ENCODE peak calls at places on chromosome 4, in five cellular contexts. E, P, V, W and J are unnamed samples.

GRCh38 chr4:5399790-5400421 is 308.5 kb downstream of the EVC2 start:
- DNase-seq in E (no peak), P (no peak), V (no peak), W (no peak), J (peak; percentile 52)

GRCh38 chr4:113961322-113961698 is 18.1 kb downstream of the ARSJ start:
- DNase-seq in E (no peak), P (no peak), V (no peak), W (no peak), J (no peak)

GRCh38 chr4:101600287-101600686 is 190.2 kb upstream of the BANK1 start:
- DNase-seq in E (no peak), P (no peak), V (no peak), W (no peak), J (peak; percentile 14)

GRCh38 chr4:53763813-53764597 is 172.7 kb upstream of the LNX1 start:
- DNase-seq in E (no peak), P (no peak), V (no peak), W (peak; percentile 1), J (peak; percentile 14)

GRCh38 chr4:184511156-184511555 is 36.8 kb upstream of the IRF2 start:
- DNase-seq in E (no peak), P (no peak), V (no peak), W (no peak), J (no peak)

GRCh38 chr4:137946423-137946822 is 295.7 kb downstream of the SLC7A11 start:
- DNase-seq in E (no peak), P (no peak), V (no peak), W (no peak), J (peak; percentile 8)

GRCh38 chr4:124862261-124862660 is 149.7 kb upstream of the ANKRD50 start:
- DNase-seq in E (no peak), P (no peak), V (no peak), W (no peak), J (no peak)

GRCh38 chr4:155608231-155608885 is 58.3 kb upstream of the GUCY1A1 start:
- DNase-seq in E (no peak), P (no peak), V (no peak), W (no peak), J (peak; percentile 4)

GRCh38 chr4:37864786-37865185 is 26.1 kb upstream of the TBC1D1 start:
- DNase-seq in E (no peak), P (no peak), V (no peak), W (no peak), J (no peak)

GRCh38 chr4:76950846-76951321 is 1.3 kb downstream of the SEPTIN11 start:
- DNase-seq in E (no peak), P (no peak), V (peak; percentile 1), W (no peak), J (peak; percentile 73)

GRCh38 chr4:155703486-155704227 is 37.0 kb downstream of the GUCY1A1 start:
- DNase-seq in E (no peak), P (no peak), V (no peak), W (no peak), J (no peak)

GRCh38 chr4:86005998-86006397 is 353.9 kb downstream of the MAPK10 start:
- DNase-seq in E (no peak), P (no peak), V (no peak), W (no peak), J (no peak)

GRCh38 chr4:184833046-184833838 is 7.5 kb upstream of the ACSL1 start:
- DNase-seq in E (no peak), P (no peak), V (no peak), W (no peak), J (peak; percentile 21)

GRCh38 chr4:78137538-78137937 is 80.4 kb downstream of the FRAS1 start:
- DNase-seq in E (no peak), P (no peak), V (no peak), W (no peak), J (no peak)

GRCh38 chr4:2276581-2277325 is 14.8 kb upstream of the MXD4 start:
- DNase-seq in E (no peak), P (no peak), V (no peak), W (no peak), J (no peak)

GRCh38 chr4:51849430-51849829 is 6.5 kb downstream of the DCUN1D4 start:
- DNase-seq in E (no peak), P (no peak), V (no peak), W (no peak), J (no peak)

GRCh38 chr4:123547167-123547817 is 150.7 kb downstream of the SPRY1 start:
- DNase-seq in E (no peak), P (no peak), V (no peak), W (no peak), J (peak; percentile 85)

GRCh38 chr4:37889849-37890500 is 909 bp upstream of the TBC1D1 start:
- DNase-seq in E (no peak), P (no peak), V (no peak), W (no peak), J (peak; percentile 45)

GRCh38 chr4:90211174-90211573 is 84.0 kb downstream of the CCSER1 start:
- DNase-seq in E (no peak), P (no peak), V (no peak), W (no peak), J (no peak)

GRCh38 chr4:6474053-6474568 is 1.7 kb upstream of the PPP2R2C start:
- DNase-seq in E (no peak), P (no peak), V (no peak), W (no peak), J (peak; percentile 69)

GRCh38 chr4:38150021-38150671 is 189.9 kb downstream of the PTTG2 start:
- DNase-seq in E (no peak), P (no peak), V (no peak), W (no peak), J (no peak)

GRCh38 chr4:112422644-112423043 is 93.3 kb downstream of the NEUROG2 start:
- DNase-seq in E (no peak), P (no peak), V (no peak), W (no peak), J (no peak)

GRCh38 chr4:39713691-39714090 is 15.8 kb downstream of the UBE2K start:
- DNase-seq in E (no peak), P (no peak), V (no peak), W (no peak), J (no peak)

GRCh38 chr4:2136736-2137135 is 77.6 kb downstream of the NAT8L start:
- DNase-seq in E (no peak), P (no peak), V (no peak), W (no peak), J (no peak)

GRCh38 chr4:101911616-101912015 is 121.1 kb downstream of the BANK1 start:
- DNase-seq in E (no peak), P (no peak), V (no peak), W (no peak), J (no peak)

GRCh38 chr4:35541146-35541887 is 703.0 kb downstream of the ARAP2 start:
- DNase-seq in E (no peak), P (no peak), V (no peak), W (no peak), J (no peak)

GRCh38 chr4:60500860-60501259 is 699.3 kb upstream of the ADGRL3 start:
- DNase-seq in E (no peak), P (no peak), V (no peak), W (no peak), J (peak; percentile 25)